ENCODE peak calls at places on chromosomes 3 and 15, in four cellular contexts. O is neuronal stem cell, M is H9, R is mesendoderm. K is an unnamed sample.

GRCh38 chr15:84604804-84605203 is 4.0 kb downstream of the ZSCAN2 start:
- DNase-seq in O (no peak), M (no peak), R (no peak), K (no peak)

GRCh38 chr15:47685141-47685870 is 32.0 kb upstream of the SEMA6D start:
- DNase-seq in O (no peak), M (no peak), R (peak), K (peak)

GRCh38 chr15:72222433-72222832 is 8.6 kb downstream of the PKM start:
- DNase-seq in O (no peak), M (no peak), R (no peak), K (no peak)

GRCh38 chr15:56679247-56679646 is 54.1 kb downstream of the ZNF280D start:
- DNase-seq in O (no peak), M (no peak), R (no peak), K (no peak)

GRCh38 chr3:45167011-45167911 is 21.1 kb upstream of the CDCP1 start:
- DNase-seq in O (peak), M (peak), R (peak), K (peak)

GRCh38 chr3:42036483-42036823 is 54.7 kb upstream of the TRAK1 start:
- DNase-seq in O (no peak), M (no peak), R (peak), K (peak)

GRCh38 chr15:93973287-93973686 is 258.1 kb upstream of the MCTP2 start:
- DNase-seq in O (no peak), M (no peak), R (no peak), K (no peak)

GRCh38 chr3:159185443-159186050 is 383.7 kb downstream of the MFSD1 start:
- DNase-seq in O (no peak), M (no peak), R (no peak), K (no peak)

GRCh38 chr3:192005989-192006388 is 545.0 kb downstream of the PYDC2 start:
- DNase-seq in O (no peak), M (no peak), R (no peak), K (no peak)

GRCh38 chr3:55091381-55092225 is 163.7 kb upstream of the LRTM1 start:
- DNase-seq in O (no peak), M (no peak), R (no peak), K (peak)

GRCh38 chr3:18335202-18335601 is 89.9 kb downstream of the SATB1 start:
- DNase-seq in O (no peak), M (no peak), R (no peak), K (no peak)

GRCh38 chr15:100601158-100601557 is 826 bp downstream of the LINS1 start:
- DNase-seq in O (no peak), M (no peak), R (peak), K (no peak)

GRCh38 chr3:41975421-41976103 is 13.7 kb upstream of the ULK4 start:
- DNase-seq in O (no peak), M (no peak), R (no peak), K (peak)

GRCh38 chr3:87710511-87710910 is 348.3 kb downstream of the CGGBP1 start:
- DNase-seq in O (no peak), M (no peak), R (no peak), K (no peak)

GRCh38 chr15:52351206-52351907 is 55.8 kb upstream of the MYO5C start:
- DNase-seq in O (no peak), M (no peak), R (no peak), K (no peak)

GRCh38 chr15:89114974-89115373 is 26.7 kb downstream of the ABHD2 start:
- DNase-seq in O (no peak), M (no peak), R (peak), K (no peak)

GRCh38 chr3:152356870-152357276 is 88.1 kb downstream of the MBNL1 start:
- DNase-seq in O (no peak), M (no peak), R (no peak), K (no peak)

GRCh38 chr15:25055356-25056068 is 100.7 kb downstream of the SNRPN start:
- DNase-seq in O (no peak), M (peak), R (no peak), K (no peak)

GRCh38 chr3:107775958-107776357 is 253.2 kb downstream of the BBX start:
- DNase-seq in O (no peak), M (no peak), R (no peak), K (no peak)

GRCh38 chr15:43210807-43211206 is 10.0 kb downstream of the EPB42 start:
- DNase-seq in O (no peak), M (no peak), R (no peak), K (no peak)

GRCh38 chr3:195175076-195175475 is 95.9 kb downstream of the XXYLT1 start:
- DNase-seq in O (no peak), M (no peak), R (no peak), K (no peak)

GRCh38 chr15:98785408-98785795 is 137.1 kb downstream of the IGF1R start:
- DNase-seq in O (no peak), M (no peak), R (no peak), K (peak)

GRCh38 chr3:168863561-168863960 is 767.8 kb upstream of the GOLIM4 start:
- DNase-seq in O (no peak), M (no peak), R (no peak), K (no peak)

GRCh38 chr15:72319360-72319984 is 485 bp downstream of the CELF6 start:
- DNase-seq in O (peak), M (peak), R (peak), K (peak)

GRCh38 chr15:64809649-64810498 is 15.6 kb downstream of the PIF1 start:
- DNase-seq in O (peak), M (peak), R (peak), K (peak)

GRCh38 chr3:13352621-13353131 is 67.4 kb downstream of the NUP210 start:
- DNase-seq in O (no peak), M (no peak), R (peak), K (no peak)

GRCh38 chr15:48682949-48683651 is 37.6 kb upstream of the FBN1 start:
- DNase-seq in O (no peak), M (no peak), R (no peak), K (peak)

GRCh38 chr15:41585140-41586047 is 26.4 kb downstream of the TYRO3 start:
- DNase-seq in O (no peak), M (peak), R (peak), K (peak)

GRCh38 chr15:38587214-38587613 is 22.6 kb upstream of the RASGRP1 start:
- DNase-seq in O (no peak), M (no peak), R (no peak), K (no peak)

GRCh38 chr15:67140078-67140833 is 74.9 kb downstream of the SMAD3 start:
- DNase-seq in O (no peak), M (no peak), R (no peak), K (no peak)

GRCh38 chr15:60374628-60375081 is 23.1 kb downstream of the ANXA2 start:
- DNase-seq in O (no peak), M (peak), R (peak), K (peak)

GRCh38 chr15:67196672-67197363 is 57.6 kb downstream of the AAGAB start:
- DNase-seq in O (no peak), M (no peak), R (no peak), K (peak)

GRCh38 chr3:113225286-113225685 is 13.9 kb downstream of the BOC start:
- DNase-seq in O (no peak), M (no peak), R (no peak), K (peak)

GRCh38 chr3:141105828-141106628 is 54.9 kb downstream of the SPSB4 start:
- DNase-seq in O (peak), M (peak), R (peak), K (peak)

GRCh38 chr3:99637381-99638111 is 848 bp upstream of the COL8A1 start:
- DNase-seq in O (peak), M (no peak), R (peak), K (peak)

GRCh38 chr3:76938962-76939361 is 100.9 kb upstream of the ROBO2 start:
- DNase-seq in O (no peak), M (no peak), R (no peak), K (no peak)

GRCh38 chr3:67937498-67938118 is 283.2 kb upstream of the SUCLG2 start:
- DNase-seq in O (no peak), M (no peak), R (no peak), K (no peak)

GRCh38 chr3:72821170-72821781 is 27.0 kb downstream of the SHQ1 start:
- DNase-seq in O (no peak), M (no peak), R (no peak), K (no peak)

GRCh38 chr15:93825721-93826120 is 405.6 kb upstream of the MCTP2 start:
- DNase-seq in O (no peak), M (no peak), R (no peak), K (no peak)

GRCh38 chr3:49469037-49469875 is 811 bp upstream of the DAG1 start:
- DNase-seq in O (no peak), M (peak), R (peak), K (peak)

GRCh38 chr3:103367481-103367880 is 932.7 kb downstream of the ZPLD1 start:
- DNase-seq in O (no peak), M (no peak), R (no peak), K (peak)

DNA sequence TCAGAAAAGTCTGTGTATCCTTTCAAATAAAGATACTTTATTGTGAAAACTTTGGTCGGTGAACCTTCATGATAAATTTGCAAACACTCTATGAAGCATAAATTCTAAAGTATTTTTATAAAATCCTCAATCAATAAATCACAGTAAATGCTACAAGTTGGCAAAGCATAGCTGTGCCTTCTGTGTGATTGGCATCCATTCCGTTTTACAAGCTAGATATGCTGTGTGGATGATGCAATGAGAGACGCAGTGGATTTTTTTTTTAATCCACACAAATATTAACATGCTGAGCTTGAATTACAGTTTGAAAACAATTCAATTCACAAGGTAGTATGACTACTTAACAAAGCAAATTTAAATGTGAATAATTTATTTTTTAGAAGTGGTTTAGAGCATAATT is 937.2 kb downstream of the ZPLD1 start:
- DNase-seq in O (no peak), M (no peak), R (no peak), K (no peak)
- H2BK120ac ChIP-seq in O (no peak), M (no peak), R (no peak), K (no peak)

GRCh38 chr3:132180337-132180791 is 136.8 kb upstream of the ACP3 start:
- DNase-seq in O (peak), M (peak), R (peak), K (peak)
- H2BK120ac ChIP-seq in O (no peak), M (no peak), R (no peak), K (no peak)

GRCh38 chr15:81196576-81197254 is at the start of gene IL16:
- DNase-seq in O (no peak), M (no peak), R (no peak), K (no peak)
- H2BK120ac ChIP-seq in O (no peak), M (no peak), R (no peak), K (no peak)

GRCh38 chr3:126263539-126263938 is 83.2 kb upstream of the ALDH1L1 start:
- DNase-seq in O (no peak), M (no peak), R (no peak), K (no peak)

GRCh38 chr3:126264952-126265351 is 84.6 kb upstream of the ALDH1L1 start:
- DNase-seq in O (no peak), M (no peak), R (no peak), K (no peak)

GRCh38 chr3:126266291-126266840 is 86.0 kb upstream of the ALDH1L1 start:
- DNase-seq in O (no peak), M (no peak), R (peak), K (no peak)

GRCh38 chr3:126263971-126264370 is 83.6 kb upstream of the ALDH1L1 start:
- DNase-seq in O (no peak), M (no peak), R (no peak), K (no peak)

GRCh38 chr3:126264381-126264780 is 84.0 kb upstream of the ALDH1L1 start:
- DNase-seq in O (no peak), M (no peak), R (no peak), K (no peak)
- H2BK120ac ChIP-seq in O (no peak), M (no peak), R (no peak), K (no peak)